ENCODE peak calls at places on chromosomes 11 and 22, in six cellular contexts. One of them, this sample, is unnamed.

GRCh38 chr22:26428515-26429457 is at the start of gene ASPHD2:
- DNase-seq in sigmoid colon: peak; percentile 73
- DNase-seq in right lobe of liver: peak; percentile 58
- DNase-seq in IMR-90: peak; percentile 51
- DNase-seq in body of pancreas: peak; percentile 69
- DNase-seq in adrenal gland: peak; percentile 61
- DNase-seq in this sample: peak; percentile 69

GRCh38 chr11:62508336-62509058 is 38.1 kb downstream of the AHNAK start:
- DNase-seq in body of pancreas: peak; percentile 84
- DNase-seq in adrenal gland: peak; percentile 50
- DNase-seq in sigmoid colon: peak; percentile 96
- DNase-seq in right lobe of liver: peak; percentile 69
- DNase-seq in IMR-90: peak; percentile 36
- DNase-seq in this sample: peak; percentile 84

GRCh38 chr11:116093065-116093464 is 588.9 kb upstream of the CADM1 start:
- DNase-seq in right lobe of liver: no peak
- DNase-seq in sigmoid colon: no peak
- DNase-seq in IMR-90: no peak
- DNase-seq in body of pancreas: no peak
- DNase-seq in adrenal gland: no peak
- DNase-seq in this sample: no peak

GRCh38 chr11:46203746-46204145 is 73.7 kb upstream of the CREB3L1 start:
- DNase-seq in right lobe of liver: no peak
- DNase-seq in IMR-90: no peak
- DNase-seq in adrenal gland: no peak
- DNase-seq in sigmoid colon: no peak
- DNase-seq in body of pancreas: no peak
- DNase-seq in this sample: no peak

GRCh38 chr11:96579642-96580041 is 189.8 kb downstream of the JRKL start:
- DNase-seq in adrenal gland: no peak
- DNase-seq in IMR-90: no peak
- DNase-seq in right lobe of liver: no peak
- DNase-seq in sigmoid colon: no peak
- DNase-seq in body of pancreas: no peak
- DNase-seq in this sample: no peak

GRCh38 chr11:69380451-69380901 is 86.5 kb downstream of the MYEOV start:
- DNase-seq in right lobe of liver: no peak
- DNase-seq in adrenal gland: no peak
- DNase-seq in sigmoid colon: peak; percentile 54
- DNase-seq in body of pancreas: no peak
- DNase-seq in IMR-90: no peak
- DNase-seq in this sample: peak; percentile 5

GRCh38 chr11:117193130-117194020 is 5.8 kb upstream of the TAGLN start:
- DNase-seq in adrenal gland: no peak
- DNase-seq in body of pancreas: no peak
- DNase-seq in sigmoid colon: peak; percentile 56
- DNase-seq in right lobe of liver: peak; percentile 39
- DNase-seq in IMR-90: no peak
- DNase-seq in this sample: no peak

GRCh38 chr11:113689711-113690618 is 16.1 kb downstream of the TMPRSS5 start:
- DNase-seq in right lobe of liver: no peak
- DNase-seq in adrenal gland: no peak
- DNase-seq in IMR-90: no peak
- DNase-seq in sigmoid colon: no peak
- DNase-seq in body of pancreas: no peak
- DNase-seq in this sample: no peak

GRCh38 chr11:124872741-124873140 is 7.5 kb downstream of the ROBO3 start:
- DNase-seq in sigmoid colon: peak; percentile 52
- DNase-seq in body of pancreas: no peak
- DNase-seq in right lobe of liver: no peak
- DNase-seq in adrenal gland: no peak
- DNase-seq in IMR-90: no peak
- DNase-seq in this sample: no peak

GRCh38 chr22:49564666-49565515 is 262.8 kb downstream of the BRD1 start:
- DNase-seq in body of pancreas: no peak
- DNase-seq in sigmoid colon: peak; percentile 34
- DNase-seq in IMR-90: no peak
- DNase-seq in adrenal gland: no peak
- DNase-seq in right lobe of liver: peak; percentile 38
- DNase-seq in this sample: no peak

GRCh38 chr11:96311120-96311568 is 31.9 kb downstream of the MAML2 start:
- DNase-seq in adrenal gland: no peak
- DNase-seq in right lobe of liver: no peak
- DNase-seq in IMR-90: peak; percentile 74
- DNase-seq in sigmoid colon: no peak
- DNase-seq in body of pancreas: no peak
- DNase-seq in this sample: no peak

GRCh38 chr11:47186076-47186936 is at the start of gene PACSIN3:
- DNase-seq in right lobe of liver: peak; percentile 62
- DNase-seq in body of pancreas: peak; percentile 75
- DNase-seq in sigmoid colon: peak; percentile 82
- DNase-seq in IMR-90: peak; percentile 19
- DNase-seq in adrenal gland: peak; percentile 71
- DNase-seq in this sample: peak; percentile 61

GRCh38 chr22:49324527-49325491 is 502.9 kb downstream of the BRD1 start:
- DNase-seq in IMR-90: no peak
- DNase-seq in sigmoid colon: no peak
- DNase-seq in body of pancreas: no peak
- DNase-seq in right lobe of liver: no peak
- DNase-seq in adrenal gland: no peak
- DNase-seq in this sample: no peak

GRCh38 chr11:126839496-126839895 is 161.1 kb downstream of the KIRREL3 start:
- DNase-seq in IMR-90: no peak
- DNase-seq in adrenal gland: no peak
- DNase-seq in right lobe of liver: no peak
- DNase-seq in sigmoid colon: no peak
- DNase-seq in body of pancreas: no peak
- DNase-seq in this sample: no peak

GRCh38 chr11:71537537-71537936 is 288 bp upstream of the KRTAP5-8 start:
- DNase-seq in IMR-90: no peak
- DNase-seq in adrenal gland: no peak
- DNase-seq in sigmoid colon: no peak
- DNase-seq in right lobe of liver: no peak
- DNase-seq in body of pancreas: no peak
- DNase-seq in this sample: no peak

GRCh38 chr11:84249344-84250135 is 963.4 kb upstream of the CCDC90B start:
- DNase-seq in right lobe of liver: peak; percentile 52
- DNase-seq in body of pancreas: no peak
- DNase-seq in adrenal gland: no peak
- DNase-seq in IMR-90: no peak
- DNase-seq in sigmoid colon: no peak
- DNase-seq in this sample: no peak

GRCh38 chr22:24205438-24206189 is 24.3 kb downstream of the SUSD2 start:
- DNase-seq in IMR-90: no peak
- DNase-seq in body of pancreas: no peak
- DNase-seq in adrenal gland: no peak
- DNase-seq in sigmoid colon: no peak
- DNase-seq in right lobe of liver: no peak
- DNase-seq in this sample: no peak

GRCh38 chr11:74992852-74993251 is 4.1 kb downstream of the NEU3 start:
- DNase-seq in IMR-90: no peak
- DNase-seq in right lobe of liver: no peak
- DNase-seq in sigmoid colon: no peak
- DNase-seq in adrenal gland: no peak
- DNase-seq in body of pancreas: no peak
- DNase-seq in this sample: no peak

GRCh38 chr11:2665747-2666710 is 33.8 kb downstream of the KCNQ1OT1 start:
- DNase-seq in sigmoid colon: peak; percentile 65
- DNase-seq in adrenal gland: peak; percentile 62
- DNase-seq in right lobe of liver: no peak
- DNase-seq in body of pancreas: no peak
- DNase-seq in IMR-90: no peak
- DNase-seq in this sample: no peak

GRCh38 chr11:73652856-73653559 is 6.6 kb downstream of the PLEKHB1 start:
- DNase-seq in sigmoid colon: no peak
- DNase-seq in body of pancreas: no peak
- DNase-seq in adrenal gland: no peak
- DNase-seq in IMR-90: peak; percentile 10
- DNase-seq in right lobe of liver: no peak
- DNase-seq in this sample: no peak

GRCh38 chr11:72704028-72704782 is 30.0 kb upstream of the PDE2A start:
- DNase-seq in right lobe of liver: no peak
- DNase-seq in IMR-90: no peak
- DNase-seq in body of pancreas: no peak
- DNase-seq in sigmoid colon: no peak
- DNase-seq in adrenal gland: no peak
- DNase-seq in this sample: no peak

GRCh38 chr11:8871283-8871775 is 39.7 kb upstream of the AKIP1 start:
- DNase-seq in IMR-90: peak; percentile 94
- DNase-seq in adrenal gland: peak; percentile 60
- DNase-seq in right lobe of liver: no peak
- DNase-seq in sigmoid colon: peak; percentile 92
- DNase-seq in body of pancreas: peak; percentile 74
- DNase-seq in this sample: peak; percentile 57

GRCh38 chr11:112281776-112282175 is 21.1 kb upstream of the PLET1 start:
- DNase-seq in body of pancreas: no peak
- DNase-seq in IMR-90: no peak
- DNase-seq in right lobe of liver: no peak
- DNase-seq in adrenal gland: no peak
- DNase-seq in sigmoid colon: no peak
- DNase-seq in this sample: peak; percentile 42

GRCh38 chr22:45608763-45609180 is 62.9 kb upstream of the ATXN10 start:
- DNase-seq in adrenal gland: no peak
- DNase-seq in IMR-90: peak; percentile 86
- DNase-seq in body of pancreas: no peak
- DNase-seq in right lobe of liver: no peak
- DNase-seq in sigmoid colon: no peak
- DNase-seq in this sample: no peak

GRCh38 chr11:28168718-28169117 is 60.5 kb downstream of the METTL15 start:
- DNase-seq in right lobe of liver: no peak
- DNase-seq in IMR-90: no peak
- DNase-seq in adrenal gland: no peak
- DNase-seq in body of pancreas: no peak
- DNase-seq in sigmoid colon: no peak
- DNase-seq in this sample: no peak

GRCh38 chr11:95138448-95138847 is 48.8 kb downstream of the ENDOD1 start:
- DNase-seq in sigmoid colon: no peak
- DNase-seq in body of pancreas: no peak
- DNase-seq in adrenal gland: no peak
- DNase-seq in right lobe of liver: no peak
- DNase-seq in IMR-90: no peak
- DNase-seq in this sample: no peak

GRCh38 chr11:123168955-123169484 is 26.0 kb downstream of the CLMP start:
- DNase-seq in right lobe of liver: no peak
- DNase-seq in adrenal gland: no peak
- DNase-seq in body of pancreas: no peak
- DNase-seq in sigmoid colon: no peak
- DNase-seq in IMR-90: no peak
- DNase-seq in this sample: no peak

GRCh38 chr22:45067731-45068130 is 57.9 kb upstream of the PHF21B start:
- DNase-seq in adrenal gland: no peak
- DNase-seq in sigmoid colon: no peak
- DNase-seq in right lobe of liver: no peak
- DNase-seq in IMR-90: no peak
- DNase-seq in body of pancreas: no peak
- DNase-seq in this sample: no peak

GRCh38 chr11:72239849-72240460 is 4.0 kb downstream of the PHOX2A start:
- DNase-seq in right lobe of liver: peak; percentile 62
- DNase-seq in sigmoid colon: peak; percentile 85
- DNase-seq in adrenal gland: no peak
- DNase-seq in body of pancreas: peak; percentile 63
- DNase-seq in IMR-90: no peak
- DNase-seq in this sample: peak; percentile 74

GRCh38 chr11:35404397-35404775 is 15.0 kb downstream of the SLC1A2 start:
- DNase-seq in body of pancreas: peak; percentile 91
- DNase-seq in adrenal gland: no peak
- DNase-seq in right lobe of liver: no peak
- DNase-seq in IMR-90: peak; percentile 38
- DNase-seq in sigmoid colon: no peak
- DNase-seq in this sample: peak; percentile 27

GRCh38 chr11:6249822-6250555 is 9.6 kb upstream of the CCKBR start:
- DNase-seq in right lobe of liver: peak; percentile 60
- DNase-seq in body of pancreas: peak; percentile 97
- DNase-seq in adrenal gland: peak; percentile 89
- DNase-seq in IMR-90: peak; percentile 85
- DNase-seq in sigmoid colon: no peak
- DNase-seq in this sample: peak; percentile 67

GRCh38 chr22:44244265-44244822 is 63.6 kb downstream of the PARVG start:
- DNase-seq in body of pancreas: no peak
- DNase-seq in IMR-90: no peak
- DNase-seq in adrenal gland: no peak
- DNase-seq in right lobe of liver: no peak
- DNase-seq in sigmoid colon: no peak
- DNase-seq in this sample: no peak

GRCh38 chr11:44976576-44976975 is 25.9 kb upstream of the TP53I11 start:
- DNase-seq in sigmoid colon: no peak
- DNase-seq in IMR-90: no peak
- DNase-seq in body of pancreas: no peak
- DNase-seq in adrenal gland: no peak
- DNase-seq in right lobe of liver: no peak
- DNase-seq in this sample: peak; percentile 30

DNA sequence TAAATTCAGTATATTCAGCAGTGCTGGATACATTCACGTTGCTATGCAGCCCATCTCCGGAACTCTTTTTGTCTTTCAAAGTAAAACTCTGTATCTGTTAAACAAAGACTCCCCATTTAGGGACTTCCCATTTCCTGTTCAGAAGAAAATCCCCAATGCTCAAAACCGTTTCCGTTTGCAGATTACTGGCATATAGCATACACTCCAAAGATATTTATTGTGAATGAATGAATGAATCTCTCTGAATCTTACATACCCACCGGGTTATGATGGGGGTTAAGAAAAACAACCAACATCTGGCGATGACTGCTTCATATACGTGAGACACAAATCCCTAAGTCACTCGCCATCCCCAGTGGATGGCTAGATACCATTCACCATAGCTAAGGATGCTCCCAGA is 1.6 kb downstream of the THY1 start:
- DNase-seq in sigmoid colon: no peak
- DNase-seq in adrenal gland: no peak
- DNase-seq in right lobe of liver: no peak
- DNase-seq in IMR-90: peak; percentile 62
- DNase-seq in body of pancreas: no peak
- DNase-seq in this sample: no peak
- H3K4me3 ChIP-seq in sigmoid colon: peak overlapping the region; percentile 64
- H3K4me3 ChIP-seq in adrenal gland: no peak overlapping the region
- H3K4me3 ChIP-seq in right lobe of liver: no peak overlapping the region
- H3K4me3 ChIP-seq in IMR-90: peak overlapping the region; percentile 77
- H3K4me3 ChIP-seq in body of pancreas: no peak overlapping the region
- H3K4me3 ChIP-seq in this sample: peak overlapping the region; percentile 50

GRCh38 chr11:257766-258493 is 20.3 kb upstream of the NLRP6 start:
- DNase-seq in sigmoid colon: no peak
- DNase-seq in adrenal gland: no peak
- DNase-seq in right lobe of liver: no peak
- DNase-seq in IMR-90: no peak
- DNase-seq in body of pancreas: no peak
- DNase-seq in this sample: no peak
- H3K27ac ChIP-seq in sigmoid colon: no peak overlapping the region
- H3K27ac ChIP-seq in adrenal gland: no peak overlapping the region
- H3K27ac ChIP-seq in right lobe of liver: no peak overlapping the region
- H3K27ac ChIP-seq in IMR-90: no peak overlapping the region
- H3K27ac ChIP-seq in body of pancreas: no peak overlapping the region
- H3K27ac ChIP-seq in this sample: no peak overlapping the region

GRCh38 chr11:119381186-119381988 is at the start of gene USP2:
- DNase-seq in right lobe of liver: peak; percentile 98
- DNase-seq in adrenal gland: peak; percentile 97
- DNase-seq in body of pancreas: peak; percentile 98
- DNase-seq in sigmoid colon: peak; percentile 98
- DNase-seq in IMR-90: peak; percentile 96
- DNase-seq in this sample: peak; percentile 97
- TF ChIP-seq POLR2A in right lobe of liver: peak; percentile 54
- TF ChIP-seq POLR2A in adrenal gland: no peak
- TF ChIP-seq POLR2A in body of pancreas: peak; percentile 85
- TF ChIP-seq POLR2A in sigmoid colon: no peak
- TF ChIP-seq POLR2A in IMR-90: no peak
- TF ChIP-seq POLR2A in this sample: no peak

GRCh38 chr11:102116453-102117205 is 6.4 kb downstream of the YAP1 start:
- DNase-seq in adrenal gland: no peak
- DNase-seq in right lobe of liver: no peak
- DNase-seq in body of pancreas: no peak
- DNase-seq in IMR-90: peak; percentile 17
- DNase-seq in sigmoid colon: no peak
- DNase-seq in this sample: no peak
- H3K4me3 ChIP-seq in adrenal gland: no peak overlapping the region
- H3K4me3 ChIP-seq in right lobe of liver: no peak overlapping the region
- H3K4me3 ChIP-seq in body of pancreas: no peak overlapping the region
- H3K4me3 ChIP-seq in IMR-90: no peak overlapping the region
- H3K4me3 ChIP-seq in sigmoid colon: no peak overlapping the region
- H3K4me3 ChIP-seq in this sample: no peak overlapping the region

This sample was measured in transverse colon.